ENCODE peak calls at places on chromosomes 2 and 18, in four cellular contexts. G is K562, W is GM12878, F is endothelial cell of umbilical vein. H is an unnamed sample.

GRCh38 chr2:71788186-71788525 is 334.8 kb downstream of the DYSF start:
- DNase-seq in F (no peak), W (no peak), G (no peak), H (no peak)

GRCh38 chr2:187549951-187550555 is 4.2 kb downstream of the TFPI start:
- DNase-seq in F (peak; percentile 61), W (no peak), G (no peak), H (no peak)

GRCh38 chr18:3455938-3456685 is 6.1 kb downstream of the TGIF1 start:
- DNase-seq in G (no peak), W (no peak), F (no peak), H (peak; percentile 54)

GRCh38 chr2:240915526-240916335 is 9.6 kb downstream of the CROCC2 start:
- DNase-seq in G (no peak), F (no peak), W (no peak), H (no peak)

GRCh38 chr2:191977754-191978153 is 130.9 kb upstream of the CAVIN2 start:
- DNase-seq in W (no peak), F (peak; percentile 74), G (no peak), H (no peak)

GRCh38 chr2:142100139-142100873 is 30.5 kb downstream of the LRP1B start:
- DNase-seq in F (no peak), W (no peak), G (no peak), H (no peak)

GRCh38 chr2:191846787-191847620 is at the start of gene CAVIN2:
- DNase-seq in G (peak; percentile 14), F (peak; percentile 100), W (peak; percentile 5), H (peak; percentile 90)

GRCh38 chr2:137964066-137964858 is at the start of gene HNMT:
- DNase-seq in W (no peak), G (peak; percentile 58), F (peak; percentile 84), H (peak; percentile 55)

GRCh38 chr18:27862056-27862682 is 314.8 kb downstream of the CDH2 start:
- DNase-seq in W (no peak), G (no peak), F (no peak), H (no peak)

GRCh38 chr2:158979775-158980174 is 11.3 kb downstream of the TANC1 start:
- DNase-seq in F (no peak), W (no peak), G (no peak), H (peak; percentile 43)

GRCh38 chr2:169260246-169260645 is 102.1 kb downstream of the LRP2 start:
- DNase-seq in F (no peak), G (peak; percentile 15), W (no peak), H (no peak)

GRCh38 chr2:8477511-8478132 is 204.2 kb upstream of the ID2 start:
- DNase-seq in F (no peak), W (peak; percentile 95), G (no peak), H (no peak)

GRCh38 chr2:7269993-7270392 is 352.8 kb downstream of the RNF144A start:
- DNase-seq in G (no peak), W (no peak), F (no peak), H (no peak)

GRCh38 chr2:238167761-238168160 is 9.0 kb downstream of the ERFE start:
- DNase-seq in G (peak; percentile 27), W (no peak), F (no peak), H (peak; percentile 43)

GRCh38 chr2:127968610-127969339 is 59.1 kb downstream of the SAP130 start:
- DNase-seq in W (no peak), F (no peak), G (no peak), H (no peak)

GRCh38 chr2:15768142-15769088 is 171.9 kb upstream of the MYCN start:
- DNase-seq in F (no peak), W (no peak), G (no peak), H (no peak)

GRCh38 chr2:228853151-228853550 is 417.9 kb downstream of the PID1 start:
- DNase-seq in G (no peak), W (no peak), F (no peak), H (no peak)

GRCh38 chr2:162582357-162582798 is 238.4 kb downstream of the GCA start:
- DNase-seq in W (no peak), F (peak; percentile 41), G (no peak), H (no peak)

GRCh38 chr2:207974214-207974600 is 51.1 kb downstream of the PLEKHM3 start:
- DNase-seq in F (no peak), G (no peak), W (no peak), H (no peak)

GRCh38 chr2:75605770-75606535 is 40.6 kb upstream of the MRPL19 start:
- DNase-seq in W (no peak), G (no peak), F (peak; percentile 82), H (peak; percentile 97)

GRCh38 chr2:108278631-108279030 is 10.1 kb upstream of the SULT1C2 start:
- DNase-seq in F (no peak), W (no peak), G (no peak), H (peak; percentile 27)

GRCh38 chr2:100741880-100742814 is 77.8 kb upstream of the NPAS2 start:
- DNase-seq in W (no peak), F (no peak), G (no peak), H (peak; percentile 98)

GRCh38 chr2:151363709-151364108 is 6.3 kb downstream of the TNFAIP6 start:
- DNase-seq in W (peak; percentile 45), F (peak; percentile 40), G (no peak), H (no peak)

GRCh38 chr2:235515821-235516220 is 22.0 kb downstream of the AGAP1 start:
- DNase-seq in G (no peak), F (no peak), W (no peak), H (no peak)

GRCh38 chr2:149768320-149768799 is 180.8 kb upstream of the MMADHC start:
- DNase-seq in F (peak; percentile 28), G (no peak), W (no peak), H (peak; percentile 15)

GRCh38 chr18:49898421-49898820 is 85.1 kb upstream of the ACAA2 start:
- DNase-seq in F (peak; percentile 68), W (no peak), G (peak; percentile 39), H (peak; percentile 69)

GRCh38 chr2:10520154-10520553 is 72.0 kb upstream of the ODC1 start:
- DNase-seq in F (no peak), W (no peak), G (no peak), H (no peak)

DNA sequence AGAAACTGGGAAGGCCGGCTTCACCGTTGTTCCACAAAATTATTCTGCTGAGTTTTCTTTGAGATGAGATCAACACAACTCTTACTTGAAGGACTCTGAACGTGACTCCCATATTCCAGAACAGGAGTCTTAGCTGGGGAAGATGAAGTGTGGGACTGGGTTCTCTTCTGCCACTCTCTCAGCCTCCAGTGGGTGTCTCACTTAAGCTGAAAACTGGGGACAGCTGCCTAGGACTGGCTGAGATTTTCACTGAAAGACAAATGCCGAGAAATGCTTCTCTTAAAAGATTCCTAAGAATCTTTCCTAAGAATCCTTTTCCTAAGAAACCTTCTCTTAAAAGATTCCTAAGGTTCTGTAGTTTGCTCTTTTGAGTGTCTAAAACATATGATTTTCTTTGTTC is 156.6 kb upstream of the LHCGR start:
- DNase-seq in W (no peak), G (no peak), F (no peak), H (no peak)
- TF ChIP-seq CTCF in W (no peak), G (peak; percentile 13), F (no peak), H (peak; percentile 13)

GRCh38 chr2:17148298-17149228 is 369.7 kb downstream of the RAD51AP2 start:
- DNase-seq in W (no peak), F (no peak), G (no peak), H (no peak)
- TF ChIP-seq FOS in W (no peak), F (no peak), G (no peak), H (no peak)

GRCh38 chr2:25169073-25169470 is 692 bp upstream of the POMC start:
- DNase-seq in G (no peak), W (no peak), F (no peak), H (no peak)

GRCh38 chr2:25164526-25164925 is 3.9 kb downstream of the POMC start:
- DNase-seq in G (no peak), W (no peak), F (peak; percentile 23), H (no peak)

GRCh38 chr2:25165992-25166618 is 2.3 kb downstream of the POMC start:
- DNase-seq in G (no peak), F (no peak), W (peak; percentile 49), H (no peak)

GRCh38 chr2:25170888-25171287 is 2.5 kb upstream of the POMC start:
- DNase-seq in G (no peak), F (no peak), W (no peak), H (no peak)

GRCh38 chr2:25168256-25169072 is at the start of gene POMC:
- DNase-seq in W (no peak), F (peak; percentile 22), G (no peak), H (peak; percentile 21)
- TF ChIP-seq CTCF in W (no peak), F (no peak), G (no peak), H (no peak)

GRCh38 chr2:172931256-172931894 is 144.3 kb upstream of the MAP3K20 start:
- DNase-seq in F (peak; percentile 90), G (peak; percentile 35), W (no peak), H (peak; percentile 75)
- TF ChIP-seq FOS in F (no peak), G (no peak), W (no peak), H (no peak)

GRCh38 chr2:64402876-64403275 is 51.1 kb upstream of the LGALSL start:
- DNase-seq in G (no peak), W (no peak), F (peak; percentile 55), H (no peak)
- TF ChIP-seq CTCF in G (no peak), W (no peak), F (peak; percentile 11), H (no peak)

GRCh38 chr2:218009191-218010114 is 6.7 kb upstream of the TNS1 start:
- DNase-seq in W (no peak), G (no peak), F (no peak), H (no peak)

GRCh38 chr2:218008060-218009040 is 5.6 kb upstream of the TNS1 start:
- DNase-seq in G (no peak), W (no peak), F (peak; percentile 32), H (peak; percentile 79)

GRCh38 chr2:218011641-218012040 is 8.8 kb upstream of the TNS1 start:
- DNase-seq in F (no peak), G (no peak), W (no peak), H (no peak)

GRCh38 chr2:218010838-218011616 is 8.2 kb upstream of the TNS1 start:
- DNase-seq in W (no peak), F (no peak), G (no peak), H (no peak)

DNA sequence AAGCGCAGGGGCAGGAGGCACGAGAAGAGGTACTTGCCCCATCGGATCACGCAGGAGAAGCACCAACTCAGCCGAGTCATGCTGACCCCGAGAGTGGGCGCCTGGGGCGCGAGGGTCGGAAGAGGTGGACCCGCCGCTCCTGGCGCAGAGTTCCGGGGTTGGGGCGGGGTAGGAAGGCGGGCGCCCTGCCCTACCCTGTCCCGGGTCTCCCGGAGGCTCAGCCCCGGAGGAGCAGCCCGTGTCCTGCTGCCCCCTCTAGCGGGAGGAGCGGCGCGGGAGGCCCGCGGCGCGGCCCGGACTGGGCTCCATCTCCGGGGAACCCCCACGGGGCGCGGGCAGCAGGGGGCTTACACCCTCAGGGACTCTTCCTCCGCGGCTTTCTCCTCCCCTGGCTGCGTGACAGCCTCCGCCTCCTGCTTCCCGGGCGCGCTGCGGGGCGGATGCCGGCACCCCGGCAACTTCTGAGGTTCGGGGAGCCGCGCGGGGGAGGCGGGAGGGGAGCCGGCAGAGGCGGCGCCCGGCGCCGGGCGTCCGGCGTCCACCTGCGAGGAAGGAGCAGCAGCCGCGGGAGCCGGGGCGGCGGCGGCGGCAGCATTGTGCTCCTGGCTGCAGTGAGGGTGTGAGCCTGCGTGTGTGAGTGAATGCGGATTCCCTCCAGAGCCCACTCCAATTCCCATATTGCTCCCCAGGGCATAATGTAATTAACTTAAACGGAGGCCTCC is 7.5 kb upstream of the TNS1 start:
- DNase-seq in W (no peak), G (peak; percentile 68), F (peak; percentile 26), H (peak; percentile 51)
- TF ChIP-seq FOS in W (no peak), G (no peak), F (no peak), H (no peak)

GRCh38 chr2:173400760-173401159 is 46.1 kb downstream of the CDCA7 start:
- DNase-seq in W (no peak), F (peak; percentile 10), G (peak; percentile 24), H (no peak)
- TF ChIP-seq CTCF in W (peak; percentile 7), F (peak; percentile 19), G (peak; percentile 59), H (no peak)